ENCODE peak calls at places on chromosome 20, in four cellular contexts. Z is K562, M is H1, K is SK-N-SH. X is an unnamed sample.
A peak's percentile ranks its signal among the peaks of the same experiment; 100 is the strongest.

GRCh38 chr20:49572857-49573256 is 4.9 kb upstream of the PTGIS start:
- DNase-seq in K (no peak), M (no peak), Z (no peak), X (no peak)

GRCh38 chr20:25253606-25254275 is 5.9 kb downstream of the PYGB start:
- DNase-seq in K (peak; percentile 16), Z (no peak), M (no peak), X (no peak)

GRCh38 chr20:34365765-34366213 is 2.7 kb downstream of the ITCH start:
- DNase-seq in M (no peak), Z (peak; percentile 19), K (no peak), X (no peak)

GRCh38 chr20:57593134-57593886 is 26.9 kb downstream of the ZBP1 start:
- DNase-seq in K (no peak), M (no peak), Z (peak; percentile 43), X (peak; percentile 40)

GRCh38 chr20:50005378-50006020 is 22.7 kb downstream of the SNAI1 start:
- DNase-seq in M (no peak), Z (no peak), K (no peak), X (no peak)

GRCh38 chr20:48749437-48749836 is 78.4 kb downstream of the PREX1 start:
- DNase-seq in Z (no peak), M (no peak), K (no peak), X (no peak)

GRCh38 chr20:11379257-11380011 is 538.3 kb upstream of the BTBD3 start:
- DNase-seq in M (peak; percentile 73), K (no peak), Z (no peak), X (peak; percentile 82)

GRCh38 chr20:37534401-37535157 is 6.9 kb upstream of the BLCAP start:
- DNase-seq in Z (peak; percentile 52), M (peak; percentile 70), K (peak; percentile 61), X (no peak)

GRCh38 chr20:47244451-47244850 is 112.0 kb downstream of the ZMYND8 start:
- DNase-seq in M (no peak), Z (no peak), K (no peak), X (no peak)

GRCh38 chr20:63787302-63787701 is 43.8 kb downstream of the ZBTB46 start:
- DNase-seq in K (no peak), M (no peak), Z (no peak), X (no peak)

GRCh38 chr20:63253065-63253437 is 1.2 kb downstream of the NKAIN4 start:
- DNase-seq in K (no peak), M (no peak), Z (no peak), X (peak; percentile 41)

GRCh38 chr20:21670126-21670525 is 35.3 kb upstream of the PAX1 start:
- DNase-seq in K (no peak), M (no peak), Z (no peak), X (no peak)

GRCh38 chr20:38840053-38840893 is 34.8 kb downstream of the PPP1R16B start:
- DNase-seq in M (no peak), Z (peak; percentile 35), K (no peak), X (no peak)

GRCh38 chr20:25024171-25024570 is 31.6 kb upstream of the APMAP start:
- DNase-seq in Z (no peak), M (no peak), K (no peak), X (no peak)

GRCh38 chr20:48797275-48797825 is 30.4 kb downstream of the PREX1 start:
- DNase-seq in M (peak; percentile 58), Z (no peak), K (no peak), X (no peak)

GRCh38 chr20:60117040-60117439 is 158.8 kb downstream of the CDH26 start:
- DNase-seq in M (no peak), K (no peak), Z (no peak), X (no peak)

GRCh38 chr20:38723069-38723981 is 961 bp upstream of the SLC32A1 start:
- DNase-seq in Z (no peak), K (peak; percentile 55), M (peak; percentile 72), X (peak; percentile 39)

GRCh38 chr20:8837396-8837795 is 231.5 kb upstream of the PLCB4 start:
- DNase-seq in Z (no peak), K (no peak), M (no peak), X (no peak)

GRCh38 chr20:14284443-14284842 is 53.0 kb downstream of the FLRT3 start:
- DNase-seq in M (no peak), K (no peak), Z (no peak), X (no peak)

GRCh38 chr20:13102237-13102636 is 93.5 kb downstream of the SPTLC3 start:
- DNase-seq in Z (no peak), M (no peak), K (no peak), X (no peak)

GRCh38 chr20:31551581-31552081 is 37.4 kb downstream of the HM13 start:
- DNase-seq in K (no peak), Z (no peak), M (no peak), X (no peak)

GRCh38 chr20:21322083-21322710 is 19.1 kb downstream of the XRN2 start:
- DNase-seq in Z (no peak), K (no peak), M (no peak), X (no peak)

GRCh38 chr20:5402903-5403531 is 86.3 kb upstream of the PROKR2 start:
- DNase-seq in K (no peak), M (peak; percentile 74), Z (peak; percentile 36), X (peak; percentile 67)

GRCh38 chr20:62603907-62604785 is 38.2 kb upstream of the SLCO4A1 start:
- DNase-seq in Z (no peak), M (no peak), K (no peak), X (no peak)

GRCh38 chr20:35004051-35004725 is 48.5 kb downstream of the MYH7B start:
- DNase-seq in M (no peak), Z (no peak), K (no peak), X (peak; percentile 8)

GRCh38 chr20:24160563-24161355 is 172.2 kb upstream of the GGTLC1 start:
- DNase-seq in M (peak; percentile 65), Z (peak; percentile 20), K (peak; percentile 59), X (peak; percentile 66)

GRCh38 chr20:10490706-10491105 is 55.6 kb downstream of the SLX4IP start:
- DNase-seq in M (no peak), Z (no peak), K (no peak), X (no peak)

GRCh38 chr20:52948491-52948890 is 23.7 kb upstream of the TSHZ2 start:
- DNase-seq in M (no peak), K (no peak), Z (no peak), X (no peak)

DNA sequence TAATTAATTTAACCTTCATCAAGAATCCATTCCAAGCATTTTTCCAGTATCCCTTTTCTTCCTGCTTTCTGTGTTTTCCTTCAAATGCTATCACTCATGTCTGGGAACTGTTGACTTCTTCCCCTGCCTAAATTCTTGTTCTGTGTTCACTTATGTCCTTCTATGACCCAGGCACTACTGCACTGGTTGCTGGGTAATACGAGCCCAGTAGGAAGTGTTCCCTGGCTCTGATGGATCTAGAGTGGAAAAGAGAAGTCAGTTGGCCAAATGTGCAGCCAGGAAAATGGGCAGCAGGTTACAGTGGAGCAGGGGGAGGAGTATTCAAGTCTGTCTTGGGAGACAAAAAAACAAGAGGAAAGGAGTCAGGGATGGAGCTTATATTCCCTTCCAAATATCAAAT is 7.1 kb downstream of the OVOL2 start:
- DNase-seq in K (no peak), Z (no peak), M (no peak), X (no peak)
- TF ChIP-seq TEAD4 in K (no peak), Z (no peak), M (no peak), X (no peak)

GRCh38 chr20:3081641-3082040 is 2.9 kb downstream of the AVP start:
- DNase-seq in M (no peak), Z (no peak), K (no peak), X (no peak)

GRCh38 chr20:3082306-3082951 is 2.1 kb downstream of the AVP start:
- DNase-seq in Z (no peak), M (no peak), K (peak; percentile 86), X (peak; percentile 24)

GRCh38 chr20:3082955-3083952 is 1.3 kb downstream of the AVP start:
- DNase-seq in K (peak; percentile 54), Z (no peak), M (peak; percentile 74), X (peak; percentile 48)

GRCh38 chr20:3077618-3078134 is 6.3 kb downstream of the OXT start:
- DNase-seq in K (no peak), M (no peak), Z (peak; percentile 69), X (no peak)

GRCh38 chr20:3080939-3081388 is 3.6 kb downstream of the AVP start:
- DNase-seq in Z (no peak), K (no peak), M (no peak), X (no peak)
- TF ChIP-seq TEAD4 in Z (no peak), K (no peak), M (no peak), X (no peak)

GRCh38 chr20:42191140-42191860 is 573.1 kb upstream of the CHD6 start:
- DNase-seq in Z (no peak), K (no peak), M (no peak), X (peak; percentile 23)

GRCh38 chr20:42192321-42192720 is 574.1 kb upstream of the CHD6 start:
- DNase-seq in Z (no peak), K (no peak), M (no peak), X (no peak)

GRCh38 chr20:42197599-42197998 is 579.4 kb upstream of the CHD6 start:
- DNase-seq in K (no peak), Z (no peak), M (no peak), X (no peak)

GRCh38 chr20:42190084-42190483 is 571.9 kb upstream of the CHD6 start:
- DNase-seq in Z (no peak), M (no peak), K (no peak), X (no peak)

GRCh38 chr20:42193119-42193518 is 574.9 kb upstream of the CHD6 start:
- DNase-seq in Z (no peak), K (no peak), M (no peak), X (no peak)
- TF ChIP-seq TEAD4 in Z (no peak), K (no peak), M (no peak), X (no peak)

GRCh38 chr20:58747400-58747672 is 54.7 kb downstream of the NPEPL1 start:
- DNase-seq in M (no peak), Z (no peak), K (no peak), X (no peak)
- TF ChIP-seq TEAD4 in M (no peak), Z (no peak), K (no peak), X (no peak)

DNA sequence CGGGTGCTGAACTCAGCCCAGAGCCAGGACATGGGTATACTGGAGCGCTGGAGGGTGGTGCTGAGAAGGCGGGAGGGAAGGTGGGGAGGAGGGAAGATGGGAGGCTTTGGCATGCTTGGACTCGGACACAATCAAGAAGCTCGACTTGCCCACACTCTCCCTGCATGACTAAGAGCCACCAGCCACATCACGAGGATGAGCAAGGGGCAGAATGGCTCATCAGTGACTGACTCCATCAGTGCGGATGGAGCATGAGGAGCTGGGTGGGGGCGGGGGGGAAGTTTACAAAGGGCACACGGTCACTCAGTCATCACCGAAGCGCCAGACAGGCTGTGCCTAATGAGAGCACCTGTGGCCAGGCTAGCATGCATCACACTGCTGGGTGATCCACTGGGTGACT is 222.8 kb downstream of the KIF16B start:
- DNase-seq in K (no peak), Z (no peak), M (no peak), X (no peak)
- TF ChIP-seq TEAD4 in K (no peak), Z (no peak), M (no peak), X (no peak)

DNA sequence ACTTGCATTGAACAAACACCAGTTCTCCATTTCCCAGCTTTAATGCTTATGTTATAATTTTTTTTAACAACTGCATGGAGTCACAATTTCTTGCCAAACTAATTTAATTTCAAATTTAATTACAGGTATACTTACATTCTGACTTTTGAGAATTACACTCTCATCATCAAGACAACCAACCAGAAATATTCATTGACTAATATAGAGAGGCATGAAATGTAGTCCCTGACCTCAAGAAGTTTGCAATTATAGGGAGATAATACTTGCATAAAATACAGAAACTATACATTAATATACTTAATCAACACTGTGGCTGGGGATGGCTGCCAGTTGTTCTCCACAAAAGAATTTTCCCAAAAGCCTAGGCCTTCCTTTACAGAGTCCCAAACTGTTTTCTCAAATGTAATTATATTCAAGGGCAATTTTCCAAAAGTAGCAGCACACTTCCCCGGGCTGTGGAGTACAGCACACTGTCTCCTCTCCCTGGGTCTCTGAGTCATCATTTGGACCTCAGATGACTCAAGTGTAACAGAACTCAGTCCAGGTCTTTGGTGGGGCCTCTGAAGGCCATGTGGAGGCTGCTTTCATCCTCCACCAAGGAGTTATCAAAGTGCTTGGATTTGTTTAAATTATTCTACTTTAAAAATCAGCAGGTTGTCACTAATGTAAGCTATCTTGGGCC is 114.1 kb downstream of the KIF16B start:
- DNase-seq in Z (peak; percentile 11), K (no peak), M (no peak), X (no peak)
- TF ChIP-seq TEAD4 in Z (no peak), K (no peak), M (no peak), X (no peak)